ENCODE peak calls at places on chromosome 11, in seven cellular contexts. F, C, Y, N, T, X and M are unnamed samples.

GRCh38 chr11:65429724-65430405 is 7.3 kb downstream of the NEAT1 start:
- DNase-seq in F (peak; percentile 65), C (no peak), Y (no peak), N (no peak), T (no peak), X (no peak), M (no peak)

GRCh38 chr11:34601085-34601444 is 19.8 kb upstream of the EHF start:
- DNase-seq in F (no peak), C (no peak), Y (peak; percentile 51), N (no peak), T (no peak), X (no peak), M (no peak)

GRCh38 chr11:114890076-114890475 is 211.7 kb downstream of the NXPE2 start:
- DNase-seq in F (no peak), C (no peak), Y (no peak), N (no peak), T (no peak), X (no peak), M (no peak)

GRCh38 chr11:14969922-14970323 is 2.2 kb downstream of the CALCA start:
- DNase-seq in F (peak; percentile 67), C (peak; percentile 95), Y (peak; percentile 68), N (no peak), T (no peak), X (peak; percentile 28), M (no peak)

GRCh38 chr11:34644669-34645406 is 23.9 kb downstream of the EHF start:
- DNase-seq in F (no peak), C (no peak), Y (no peak), N (no peak), T (no peak), X (no peak), M (no peak)

GRCh38 chr11:111461460-111462240 is 50.5 kb downstream of the BTG4 start:
- DNase-seq in F (no peak), C (no peak), Y (peak; percentile 2), N (no peak), T (no peak), X (no peak), M (no peak)

GRCh38 chr11:47797633-47798032 is 30.5 kb upstream of the FNBP4 start:
- DNase-seq in F (peak; percentile 24), C (no peak), Y (no peak), N (no peak), T (no peak), X (no peak), M (no peak)

GRCh38 chr11:125202362-125202880 is 37.9 kb downstream of the PKNOX2 start:
- DNase-seq in F (no peak), C (no peak), Y (peak; percentile 35), N (no peak), T (no peak), X (no peak), M (no peak)

GRCh38 chr11:100849009-100849913 is 162.2 kb downstream of the ARHGAP42 start:
- DNase-seq in F (no peak), C (no peak), Y (no peak), N (no peak), T (no peak), X (no peak), M (no peak)

GRCh38 chr11:57480409-57481137 is 20.2 kb downstream of the RTN4RL2 start:
- DNase-seq in F (peak; percentile 85), C (peak; percentile 97), Y (peak; percentile 82), N (peak; percentile 71), T (no peak), X (peak; percentile 61), M (peak; percentile 66)

GRCh38 chr11:6156628-6157367 is 13.3 kb downstream of the OR52B2 start:
- DNase-seq in F (no peak), C (no peak), Y (no peak), N (no peak), T (no peak), X (no peak), M (no peak)

GRCh38 chr11:120867988-120868387 is 155.9 kb upstream of the TBCEL start:
- DNase-seq in F (no peak), C (no peak), Y (no peak), N (no peak), T (no peak), X (no peak), M (no peak)

GRCh38 chr11:32312206-32312817 is 123.0 kb downstream of the WT1 start:
- DNase-seq in F (no peak), C (no peak), Y (no peak), N (no peak), T (no peak), X (no peak), M (no peak)

GRCh38 chr11:112770017-112770416 is 191.2 kb upstream of the NCAM1 start:
- DNase-seq in F (no peak), C (no peak), Y (no peak), N (no peak), T (no peak), X (no peak), M (no peak)

DNA sequence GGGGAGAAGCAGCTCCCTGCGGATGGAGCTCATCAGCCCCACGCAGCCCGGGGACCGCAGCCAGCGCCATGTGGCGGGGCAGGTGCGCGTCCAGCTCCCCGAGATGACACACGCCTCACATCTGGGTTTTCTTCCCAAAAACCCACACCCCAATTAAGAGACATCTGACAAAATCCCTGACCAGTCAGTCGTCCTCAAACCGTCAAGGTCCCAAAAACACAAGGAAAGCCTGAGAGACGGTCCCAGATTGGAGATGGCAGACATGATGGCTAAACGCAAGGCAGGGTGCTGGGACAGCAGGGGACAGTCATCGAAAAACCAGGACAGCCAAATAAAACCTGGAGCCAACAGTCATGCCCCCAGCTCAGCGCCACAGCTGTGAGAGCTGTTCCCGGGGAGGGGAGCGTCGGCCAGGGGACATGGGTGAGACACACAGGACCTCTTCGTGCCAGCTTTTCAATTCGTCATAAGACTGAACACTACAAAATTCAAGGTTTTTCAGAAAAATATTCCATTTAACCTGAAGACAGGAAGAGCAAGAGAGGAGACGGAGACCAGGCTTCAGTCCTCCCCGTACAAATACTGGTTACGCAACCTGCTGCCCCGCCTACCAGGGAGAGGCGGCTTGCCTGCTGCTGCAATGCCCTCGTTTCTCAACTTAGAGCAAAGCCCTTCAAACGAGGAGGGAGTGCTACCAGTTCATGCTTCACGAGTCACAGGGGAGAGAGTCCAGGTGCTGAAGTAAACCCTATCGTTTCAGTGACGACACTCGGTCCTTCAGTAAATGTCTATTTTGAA is 10.5 kb downstream of the TOLLIP start:
- DNase-seq in F (peak; percentile 11), C (peak; percentile 38), Y (no peak), N (no peak), T (no peak), X (peak; percentile 91), M (no peak)
- TF ChIP-seq POLR2AphosphoS5 in F (no peak), C (no peak), Y (no peak), N (no peak), T (no peak), X (no peak), M (no peak)

GRCh38 chr11:4443479-4443878 is 5.6 kb upstream of the OR52K2 start:
- DNase-seq in F (no peak), C (no peak), Y (no peak), N (no peak), T (no peak), X (no peak), M (no peak)

GRCh38 chr11:4436424-4436823 is 12.7 kb upstream of the OR52K2 start:
- DNase-seq in F (no peak), C (no peak), Y (no peak), N (no peak), T (no peak), X (no peak), M (no peak)

GRCh38 chr11:4441500-4441899 is 7.6 kb upstream of the OR52K2 start:
- DNase-seq in F (no peak), C (no peak), Y (no peak), N (no peak), T (no peak), X (no peak), M (no peak)
- TF ChIP-seq TAF1 in F (no peak), C (no peak), Y (no peak), N (no peak), T (no peak), X (no peak), M (no peak)

DNA sequence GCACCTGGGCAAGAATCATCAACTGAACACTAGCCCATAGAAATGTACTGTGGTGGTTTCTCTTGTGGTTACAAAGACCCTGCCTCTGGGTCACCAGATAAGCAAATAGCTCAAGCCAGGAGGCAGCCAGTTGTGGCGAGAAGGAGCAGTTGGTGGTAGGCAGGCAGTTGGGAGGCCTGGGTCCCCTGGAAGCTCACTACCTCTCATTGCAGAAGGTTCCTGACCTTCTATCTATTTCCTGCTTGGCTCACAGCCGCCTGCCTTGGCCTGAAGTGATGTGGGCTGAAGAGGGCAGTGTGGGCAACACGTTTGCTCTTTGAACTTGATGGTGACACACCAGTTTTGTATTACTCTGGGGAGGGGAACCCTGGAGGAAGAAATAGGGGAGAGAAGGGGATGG is 34.7 kb downstream of the NECTIN1 start:
- DNase-seq in F (no peak), C (no peak), Y (no peak), N (no peak), T (no peak), X (peak; percentile 72), M (no peak)
- TF ChIP-seq POLR2AphosphoS5 in F (no peak), C (no peak), Y (no peak), N (no peak), T (no peak), X (no peak), M (no peak)

DNA sequence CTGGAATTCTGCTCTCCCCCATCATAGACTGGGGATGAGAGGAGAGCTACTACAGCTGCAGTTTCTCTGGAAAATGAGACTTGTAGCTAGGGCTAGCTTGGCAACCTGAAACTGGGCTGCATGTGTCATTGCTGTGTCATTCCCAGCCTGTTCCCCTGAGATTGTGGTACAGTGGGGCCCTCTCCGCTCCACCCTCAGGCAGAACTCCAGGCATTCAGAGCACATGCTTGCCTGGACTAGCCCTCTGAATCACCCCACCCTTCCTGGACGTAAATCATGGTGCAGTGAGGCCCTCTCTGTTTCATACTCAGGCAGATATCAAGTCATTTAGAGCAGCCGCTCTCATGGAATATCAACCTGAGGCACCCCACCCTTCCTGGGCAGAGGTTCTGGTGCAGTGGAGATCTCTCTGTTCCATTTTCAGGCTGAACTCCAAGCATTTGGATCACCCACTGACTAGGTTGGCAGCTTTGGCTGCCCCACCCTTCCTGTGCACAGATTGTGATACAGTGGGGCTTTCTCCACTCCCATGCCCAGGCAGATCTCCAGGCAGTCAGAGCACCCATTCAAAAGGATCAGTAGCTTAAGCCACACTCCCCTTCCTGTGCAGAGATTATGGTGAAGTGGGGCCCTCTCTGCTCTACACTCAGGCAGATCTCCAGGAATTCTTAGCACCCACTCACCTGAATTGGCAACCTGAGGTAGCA is 274.4 kb downstream of the C11orf87 start:
- DNase-seq in F (no peak), C (no peak), Y (no peak), N (no peak), T (no peak), X (no peak), M (no peak)
- TF ChIP-seq TAF1 in F (no peak), C (no peak), Y (no peak), N (no peak), T (no peak), X (no peak), M (no peak)

GRCh38 chr11:2901854-2902783 is 16.5 kb upstream of the CDKN1C start:
- DNase-seq in F (peak; percentile 98), C (peak; percentile 92), Y (peak; percentile 98), N (peak; percentile 99), T (peak; percentile 66), X (peak; percentile 90), M (peak; percentile 99)
- TF ChIP-seq POLR2AphosphoS5 in F (peak; percentile 55), C (no peak), Y (peak; percentile 59), N (no peak), T (peak; percentile 54), X (peak; percentile 25), M (peak; percentile 53)

DNA sequence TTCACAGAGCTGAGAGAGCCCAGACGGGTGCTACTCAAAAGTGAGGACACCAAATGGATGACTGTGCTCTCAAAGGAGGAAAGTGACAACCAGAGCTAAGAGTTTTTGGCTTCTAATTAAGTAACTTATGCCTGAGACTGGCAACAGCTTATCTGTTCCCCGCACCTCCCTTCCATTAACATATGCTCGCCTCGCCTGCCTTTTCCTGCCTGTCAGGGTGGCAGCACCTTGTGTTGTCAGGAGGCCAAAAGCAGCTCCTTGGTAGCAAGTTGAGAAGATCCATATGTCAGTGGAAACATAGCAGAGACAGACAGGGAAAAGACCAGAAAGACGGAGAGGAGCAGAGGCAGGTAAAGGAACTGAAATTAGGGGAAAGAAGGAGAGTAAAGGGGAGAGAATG is 574.0 kb upstream of the KIRREL3 start:
- DNase-seq in F (no peak), C (peak; percentile 51), Y (no peak), N (no peak), T (no peak), X (no peak), M (no peak)
- TF ChIP-seq TAF1 in F (no peak), C (no peak), Y (no peak), N (no peak), T (no peak), X (no peak), M (no peak)